ENCODE peak calls at places on chromosomes 11 and 22, in four cellular contexts. One of them, this sample, is unnamed.

GRCh38 chr11:44597358-44598009 is 32.0 kb downstream of the CD82 start:
- DNase-seq in fibroblast of lung: no peak
- DNase-seq in K562: no peak
- DNase-seq in HCT116: no peak
- DNase-seq in this sample: no peak

GRCh38 chr11:47305734-47306483 is 36.0 kb downstream of the MADD start:
- DNase-seq in fibroblast of lung: no peak
- DNase-seq in K562: no peak
- DNase-seq in HCT116: no peak
- DNase-seq in this sample: no peak

GRCh38 chr11:116535954-116536353 is 236.8 kb downstream of the BUD13 start:
- DNase-seq in fibroblast of lung: no peak
- DNase-seq in HCT116: no peak
- DNase-seq in K562: no peak
- DNase-seq in this sample: no peak

GRCh38 chr11:118146554-118146953 is 6.1 kb downstream of the SCN4B start:
- DNase-seq in HCT116: no peak
- DNase-seq in K562: no peak
- DNase-seq in fibroblast of lung: no peak
- DNase-seq in this sample: no peak

GRCh38 chr22:35299717-35300497 is at the start of gene TOM1:
- DNase-seq in K562: peak; percentile 92
- DNase-seq in fibroblast of lung: peak; percentile 100
- DNase-seq in HCT116: peak; percentile 98
- DNase-seq in this sample: peak; percentile 98

GRCh38 chr11:121417607-121418006 is 34.5 kb upstream of the SORL1 start:
- DNase-seq in K562: no peak
- DNase-seq in HCT116: no peak
- DNase-seq in fibroblast of lung: no peak
- DNase-seq in this sample: no peak

GRCh38 chr11:13188179-13188578 is 89.4 kb upstream of the BMAL1 start:
- DNase-seq in fibroblast of lung: no peak
- DNase-seq in HCT116: no peak
- DNase-seq in K562: no peak
- DNase-seq in this sample: no peak

GRCh38 chr11:72683782-72684200 is 9.6 kb upstream of the PDE2A start:
- DNase-seq in HCT116: no peak
- DNase-seq in fibroblast of lung: peak; percentile 33
- DNase-seq in K562: peak; percentile 75
- DNase-seq in this sample: peak; percentile 93

GRCh38 chr11:12454782-12455181 is 77.4 kb downstream of the PARVA start:
- DNase-seq in HCT116: no peak
- DNase-seq in K562: no peak
- DNase-seq in fibroblast of lung: peak; percentile 69
- DNase-seq in this sample: no peak

GRCh38 chr11:33500865-33501479 is 199.7 kb downstream of the C11orf91 start:
- DNase-seq in K562: peak; percentile 24
- DNase-seq in fibroblast of lung: peak; percentile 67
- DNase-seq in HCT116: no peak
- DNase-seq in this sample: peak; percentile 49

GRCh38 chr11:121630041-121630440 is 177.3 kb upstream of the SORL1-AS1 start:
- DNase-seq in K562: no peak
- DNase-seq in fibroblast of lung: peak; percentile 87
- DNase-seq in HCT116: no peak
- DNase-seq in this sample: no peak

GRCh38 chr22:49953027-49953679 is 7.4 kb upstream of the PIM3 start:
- DNase-seq in K562: no peak
- DNase-seq in HCT116: no peak
- DNase-seq in fibroblast of lung: no peak
- DNase-seq in this sample: no peak

GRCh38 chr11:62974848-62975522 is 9.8 kb downstream of the SLC22A6 start:
- DNase-seq in HCT116: peak; percentile 36
- DNase-seq in K562: peak; percentile 54
- DNase-seq in fibroblast of lung: no peak
- DNase-seq in this sample: peak; percentile 43

GRCh38 chr11:6812391-6813005 is 13.0 kb upstream of the OR6A2 start:
- DNase-seq in K562: peak; percentile 72
- DNase-seq in fibroblast of lung: peak; percentile 32
- DNase-seq in HCT116: peak; percentile 15
- DNase-seq in this sample: peak; percentile 41

GRCh38 chr11:93169950-93170561 is 27.7 kb downstream of the SLC36A4 start:
- DNase-seq in fibroblast of lung: peak; percentile 70
- DNase-seq in K562: no peak
- DNase-seq in HCT116: peak; percentile 22
- DNase-seq in this sample: no peak

GRCh38 chr11:123628936-123629683 is 25.3 kb downstream of the SCN3B start:
- DNase-seq in K562: no peak
- DNase-seq in fibroblast of lung: peak; percentile 47
- DNase-seq in HCT116: no peak
- DNase-seq in this sample: peak; percentile 7

GRCh38 chr11:19714387-19715363 is 2.0 kb downstream of the NAV2 start:
- DNase-seq in K562: peak; percentile 14
- DNase-seq in HCT116: no peak
- DNase-seq in fibroblast of lung: peak; percentile 60
- DNase-seq in this sample: no peak

GRCh38 chr22:20514658-20515406 is 7.4 kb downstream of the MED15 start:
- DNase-seq in HCT116: no peak
- DNase-seq in fibroblast of lung: peak; percentile 87
- DNase-seq in K562: no peak
- DNase-seq in this sample: no peak

GRCh38 chr11:60951909-60952741 is at the start of gene SLC15A3:
- DNase-seq in HCT116: no peak
- DNase-seq in K562: no peak
- DNase-seq in fibroblast of lung: peak; percentile 50
- DNase-seq in this sample: no peak

GRCh38 chr22:45863981-45864751 is 112.8 kb downstream of the WNT7B start:
- DNase-seq in fibroblast of lung: peak; percentile 44
- DNase-seq in HCT116: peak; percentile 33
- DNase-seq in K562: peak; percentile 73
- DNase-seq in this sample: peak; percentile 91

GRCh38 chr11:96207459-96208449 is 135.2 kb downstream of the MAML2 start:
- DNase-seq in K562: no peak
- DNase-seq in HCT116: no peak
- DNase-seq in fibroblast of lung: no peak
- DNase-seq in this sample: peak; percentile 16

GRCh38 chr11:123457187-123457770 is 27.2 kb downstream of the GRAMD1B start:
- DNase-seq in HCT116: no peak
- DNase-seq in K562: no peak
- DNase-seq in fibroblast of lung: no peak
- DNase-seq in this sample: no peak

GRCh38 chr22:41762980-41763779 is 37.3 kb upstream of the CCDC134 start:
- DNase-seq in K562: peak; percentile 49
- DNase-seq in fibroblast of lung: peak; percentile 11
- DNase-seq in HCT116: peak; percentile 28
- DNase-seq in this sample: peak; percentile 79

GRCh38 chr11:94876645-94877445 is 96.5 kb downstream of the CWC15 start:
- DNase-seq in fibroblast of lung: peak; percentile 96
- DNase-seq in HCT116: peak; percentile 72
- DNase-seq in K562: peak; percentile 51
- DNase-seq in this sample: no peak

GRCh38 chr22:30910358-30910757 is 58.2 kb downstream of the MORC2 start:
- DNase-seq in fibroblast of lung: no peak
- DNase-seq in K562: no peak
- DNase-seq in HCT116: no peak
- DNase-seq in this sample: no peak

GRCh38 chr11:74327076-74327475 is 15.6 kb upstream of the P4HA3 start:
- DNase-seq in K562: no peak
- DNase-seq in HCT116: no peak
- DNase-seq in fibroblast of lung: no peak
- DNase-seq in this sample: no peak

DNA sequence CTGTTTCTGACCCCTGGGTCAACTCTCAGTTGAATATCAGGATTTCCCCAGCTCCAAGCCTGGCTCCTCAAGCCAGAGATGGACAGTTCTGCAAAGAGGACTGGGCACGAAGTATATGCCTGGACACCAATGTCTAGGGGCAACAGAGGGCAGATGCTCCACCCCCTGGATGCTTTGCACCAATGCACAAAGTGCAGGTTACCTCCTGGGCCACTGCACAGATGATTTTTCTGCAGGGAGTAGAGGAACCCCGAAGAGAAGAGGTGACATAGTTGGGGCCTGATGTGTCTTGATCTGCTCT is 11.6 kb downstream of the TUBA8 start:
- DNase-seq in HCT116: no peak
- DNase-seq in K562: no peak
- DNase-seq in fibroblast of lung: no peak
- DNase-seq in this sample: no peak
- TF ChIP-seq CTCF in HCT116: no peak
- TF ChIP-seq CTCF in K562: no peak
- TF ChIP-seq CTCF in fibroblast of lung: no peak
- TF ChIP-seq CTCF in this sample: no peak

GRCh38 chr22:26800858-26801257 is 143.5 kb downstream of the MIAT start:
- DNase-seq in HCT116: no peak
- DNase-seq in K562: peak; percentile 27
- DNase-seq in fibroblast of lung: peak; percentile 60
- DNase-seq in this sample: no peak

GRCh38 chr22:26798433-26799065 is 141.2 kb downstream of the MIAT start:
- DNase-seq in fibroblast of lung: no peak
- DNase-seq in HCT116: no peak
- DNase-seq in K562: no peak
- DNase-seq in this sample: no peak

GRCh38 chr22:26797910-26798309 is 140.5 kb downstream of the MIAT start:
- DNase-seq in HCT116: peak; percentile 6
- DNase-seq in K562: peak; percentile 35
- DNase-seq in fibroblast of lung: no peak
- DNase-seq in this sample: peak; percentile 33

GRCh38 chr22:26804315-26804714 is 146.9 kb downstream of the MIAT start:
- DNase-seq in fibroblast of lung: no peak
- DNase-seq in HCT116: no peak
- DNase-seq in K562: no peak
- DNase-seq in this sample: no peak

DNA sequence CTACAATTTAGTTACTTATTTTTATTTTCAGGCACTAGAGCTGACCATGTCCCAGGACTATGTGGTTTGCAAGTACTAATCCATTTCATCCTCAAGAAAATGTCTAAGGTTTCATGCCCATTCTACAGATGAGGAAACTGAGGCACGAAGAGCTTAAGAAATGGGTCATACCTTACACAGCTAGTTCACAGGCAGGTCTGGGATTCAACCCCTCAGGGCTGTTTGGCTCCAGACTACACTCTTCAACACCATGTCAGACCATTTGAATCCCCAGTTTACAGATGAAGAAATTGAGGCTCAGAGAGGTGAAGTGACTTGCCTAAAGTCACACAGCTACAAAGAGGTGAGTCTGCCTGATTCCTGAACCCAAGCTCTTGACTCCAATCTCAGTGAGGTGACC is 144.1 kb downstream of the MIAT start:
- DNase-seq in K562: no peak
- DNase-seq in fibroblast of lung: no peak
- DNase-seq in HCT116: no peak
- DNase-seq in this sample: no peak
- TF ChIP-seq CTCF in K562: no peak
- TF ChIP-seq CTCF in fibroblast of lung: no peak
- TF ChIP-seq CTCF in HCT116: no peak
- TF ChIP-seq CTCF in this sample: no peak

GRCh38 chr11:68125164-68125563 is 4.0 kb upstream of the CHKA start:
- DNase-seq in HCT116: no peak
- DNase-seq in K562: no peak
- DNase-seq in fibroblast of lung: no peak
- DNase-seq in this sample: no peak
- TF ChIP-seq CTCF in HCT116: no peak
- TF ChIP-seq CTCF in K562: no peak
- TF ChIP-seq CTCF in fibroblast of lung: no peak
- TF ChIP-seq CTCF in this sample: no peak

DNA sequence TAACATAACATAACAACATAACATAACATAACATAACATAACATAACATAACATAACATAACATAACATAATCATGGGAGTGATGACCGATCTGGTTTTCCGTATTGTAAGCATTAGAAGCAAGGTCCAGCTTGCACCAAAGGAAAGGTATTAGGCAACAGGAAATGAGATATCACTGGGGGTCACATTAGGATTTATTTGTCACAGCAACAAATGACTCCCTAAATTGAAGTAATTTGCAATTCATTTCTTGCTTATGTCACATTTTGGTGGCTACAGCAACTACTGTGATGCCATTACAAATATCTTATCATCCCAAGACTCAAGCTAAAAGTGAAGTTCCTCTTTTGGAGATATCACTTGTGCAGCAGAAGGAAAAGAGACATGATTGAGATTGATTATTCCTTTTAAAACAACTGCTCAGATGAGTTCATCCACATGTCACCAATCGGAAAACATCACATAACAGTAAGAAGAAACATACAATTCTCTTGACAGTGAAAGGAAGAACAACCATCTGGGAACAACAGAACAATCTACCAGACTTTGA is 1331.1 kb upstream of the RAG2 start:
- DNase-seq in K562: no peak
- DNase-seq in fibroblast of lung: no peak
- DNase-seq in HCT116: no peak
- DNase-seq in this sample: no peak
- TF ChIP-seq CTCF in K562: no peak
- TF ChIP-seq CTCF in fibroblast of lung: no peak
- TF ChIP-seq CTCF in HCT116: no peak
- TF ChIP-seq CTCF in this sample: no peak

DNA sequence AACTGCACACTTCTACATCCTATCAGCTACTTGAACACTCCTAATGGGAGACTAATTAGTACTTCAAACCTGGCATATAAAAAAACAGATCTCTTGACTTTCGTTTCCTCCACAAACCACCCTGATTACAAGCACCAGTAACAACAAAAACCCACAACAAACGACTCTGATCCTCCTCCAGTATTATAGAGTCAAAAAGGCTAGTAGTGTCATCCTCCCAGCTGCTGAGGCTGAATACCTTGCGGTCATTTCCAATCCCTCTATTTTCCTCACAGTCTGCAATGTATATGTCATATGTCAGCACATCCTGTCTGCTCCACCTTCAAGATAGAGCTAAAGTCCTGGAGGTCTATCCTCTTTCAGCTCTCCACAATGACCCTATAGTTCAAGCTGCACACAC is 688.9 kb upstream of the RAG2 start:
- DNase-seq in K562: no peak
- DNase-seq in fibroblast of lung: no peak
- DNase-seq in HCT116: no peak
- DNase-seq in this sample: no peak
- TF ChIP-seq CTCF in K562: no peak
- TF ChIP-seq CTCF in fibroblast of lung: no peak
- TF ChIP-seq CTCF in HCT116: no peak
- TF ChIP-seq CTCF in this sample: no peak

DNA sequence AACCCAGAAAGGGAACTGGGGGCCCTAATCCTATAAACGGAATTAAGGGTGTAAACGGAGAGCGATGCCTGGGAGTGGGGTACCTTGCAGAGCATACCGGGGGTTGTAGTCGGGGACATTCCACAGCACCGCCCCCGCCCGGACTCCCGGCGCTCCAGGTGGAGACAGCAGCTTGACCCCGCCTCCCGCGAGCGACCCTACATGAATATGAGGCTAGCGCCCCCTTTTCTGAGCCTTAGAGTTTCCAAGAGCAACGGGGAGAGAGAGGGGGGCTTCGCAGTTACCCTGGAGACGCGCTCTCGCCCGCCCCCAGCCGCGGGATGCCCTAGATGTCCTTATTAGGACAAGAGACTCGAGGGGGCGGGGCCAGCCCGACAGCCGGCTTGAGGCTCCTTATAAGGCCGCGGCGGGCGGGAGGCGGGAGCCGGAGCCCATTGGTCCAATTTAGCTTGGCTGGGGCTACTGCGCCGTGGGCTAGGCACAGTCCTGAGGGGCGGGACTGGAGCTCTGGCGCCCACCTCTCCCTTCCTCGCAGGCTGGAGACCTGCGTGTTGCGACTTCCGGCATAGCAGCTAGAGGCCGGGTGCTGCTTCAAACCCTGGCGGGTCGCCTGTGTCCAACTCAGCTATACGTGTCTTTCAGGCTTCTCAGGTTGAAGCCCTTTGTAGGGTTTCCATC is 960 bp upstream of the MUS81 start:
- DNase-seq in fibroblast of lung: peak; percentile 99
- DNase-seq in K562: peak; percentile 82
- DNase-seq in HCT116: peak; percentile 95
- DNase-seq in this sample: peak; percentile 98
- TF ChIP-seq CTCF in fibroblast of lung: peak; percentile 5
- TF ChIP-seq CTCF in K562: peak; percentile 12
- TF ChIP-seq CTCF in HCT116: no peak
- TF ChIP-seq CTCF in this sample: peak; percentile 32